ENCODE peak calls at places on chromosome 19, in five cellular contexts. X is nephron progenitor cell, A is astrocyte, B is thyroid gland, H is fibroblast of mammary gland. C is an unnamed sample.

GRCh38 chr19:2613507-2614295 is 88.8 kb downstream of the GNG7 start:
- DNase-seq in X (peak; percentile 58), A (no peak), H (peak; percentile 36), B (peak; percentile 53), C (peak; percentile 50)

GRCh38 chr19:44635581-44636438 is 7.9 kb upstream of the PVR start:
- DNase-seq in H (peak; percentile 33), B (no peak), A (peak; percentile 50), X (no peak), C (peak; percentile 67)

GRCh38 chr19:4403005-4403761 is 743 bp downstream of the CHAF1A start:
- DNase-seq in A (no peak), X (peak; percentile 17), B (no peak), H (no peak), C (no peak)

GRCh38 chr19:55069137-55069858 is 6.3 kb upstream of the RDH13 start:
- DNase-seq in B (peak; percentile 69), X (peak; percentile 33), H (peak; percentile 21), A (no peak), C (peak; percentile 28)

GRCh38 chr19:10862561-10863106 is 8.7 kb upstream of the CARM1 start:
- DNase-seq in H (no peak), X (no peak), B (no peak), A (no peak), C (no peak)

GRCh38 chr19:28737021-28737525 is 475.9 kb downstream of the UQCRFS1 start:
- DNase-seq in H (peak; percentile 57), B (peak; percentile 10), X (no peak), A (peak; percentile 7), C (peak; percentile 79)

GRCh38 chr19:51811344-51811743 is 16.4 kb downstream of the FPR3 start:
- DNase-seq in B (no peak), X (no peak), A (no peak), H (no peak), C (no peak)

GRCh38 chr19:4051175-4052101 is 15.3 kb downstream of the ZBTB7A start:
- DNase-seq in H (peak; percentile 81), A (peak; percentile 45), B (no peak), X (no peak), C (peak; percentile 43)

GRCh38 chr19:57934820-57935665 is at the start of gene ZNF418:
- DNase-seq in A (peak; percentile 85), X (peak; percentile 56), B (peak; percentile 72), H (peak; percentile 87), C (peak; percentile 87)

GRCh38 chr19:48982280-48982679 is 10.8 kb downstream of the GYS1 start:
- DNase-seq in X (no peak), A (no peak), H (no peak), B (no peak), C (no peak)

GRCh38 chr19:6521718-6522646 is 8.8 kb upstream of the TNFSF9 start:
- DNase-seq in A (no peak), H (peak; percentile 45), B (no peak), X (no peak), C (peak; percentile 15)

GRCh38 chr19:18282021-18282787 is 782 bp upstream of the JUND start:
- DNase-seq in A (peak; percentile 79), H (peak; percentile 76), X (no peak), B (peak; percentile 51), C (no peak)

GRCh38 chr19:53520163-53520546 is 17.8 kb upstream of the ZNF331 start:
- DNase-seq in X (no peak), A (no peak), H (no peak), B (no peak), C (no peak)

GRCh38 chr19:37979547-37980082 is 72.6 kb downstream of the SIPA1L3 start:
- DNase-seq in X (no peak), H (no peak), A (peak; percentile 59), B (peak; percentile 84), C (no peak)

GRCh38 chr19:2081873-2082810 is 14.0 kb downstream of the MOB3A start:
- DNase-seq in B (no peak), H (no peak), X (no peak), A (no peak), C (no peak)

GRCh38 chr19:12331211-12331941 is 2.1 kb downstream of the ZNF563 start:
- DNase-seq in B (peak; percentile 71), H (no peak), X (peak; percentile 22), A (no peak), C (no peak)

GRCh38 chr19:36915992-36916830 is at the start of the genes ZNF568 and ZNF829:
- DNase-seq in H (peak; percentile 84), B (peak; percentile 91), A (peak; percentile 85), X (peak; percentile 83), C (peak; percentile 87)
- TF ChIP-seq CTCF in H (peak; percentile 60), B (peak; percentile 67), A (peak; percentile 45), X (peak; percentile 65), C (peak; percentile 71)

DNA sequence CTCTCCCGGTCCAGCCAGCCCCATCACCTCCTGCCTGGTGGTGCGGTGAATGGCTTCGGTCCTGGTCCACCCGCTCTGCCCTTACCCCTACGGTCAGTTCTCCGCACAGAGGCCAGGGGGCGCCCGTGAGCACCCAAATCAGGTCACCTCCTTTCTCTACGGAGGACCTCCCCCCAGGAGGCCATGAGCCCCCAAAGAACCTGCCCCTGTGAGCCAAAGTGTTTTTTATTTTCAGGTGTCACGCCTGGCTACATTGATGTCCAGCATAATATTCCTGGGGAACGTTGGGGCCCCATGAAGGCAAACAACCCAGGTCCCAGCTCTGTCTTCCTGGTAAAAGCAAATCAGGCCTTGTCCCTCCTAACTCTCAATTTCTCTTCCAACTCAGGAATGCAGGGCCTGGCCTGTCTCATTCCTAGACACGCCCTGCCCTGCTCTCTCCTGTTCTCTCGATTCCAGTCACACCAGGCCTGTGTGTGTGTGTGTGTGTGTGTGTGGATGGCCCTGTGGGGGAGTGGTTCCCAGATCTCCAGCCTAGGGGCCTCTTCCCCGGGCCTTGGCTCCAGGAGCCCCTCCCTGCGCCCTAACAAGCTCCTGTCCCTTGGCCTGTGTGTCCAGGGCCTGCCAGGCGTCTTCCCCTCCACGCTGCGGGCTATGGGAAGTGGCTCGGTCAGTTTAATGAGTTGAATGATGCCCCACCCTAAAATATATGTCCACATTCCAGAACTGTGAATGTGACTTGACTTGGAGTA is 9.7 kb upstream of the GIPC1 start:
- DNase-seq in H (peak; percentile 72), A (peak; percentile 75), B (peak; percentile 61), X (peak; percentile 76), C (peak; percentile 84)
- TF ChIP-seq CTCF in H (peak; percentile 64), A (peak; percentile 54), B (peak; percentile 49), X (peak; percentile 71), C (peak; percentile 87)

GRCh38 chr19:45780448-45781281 is 1.6 kb downstream of the DMPK start:
- DNase-seq in H (no peak), A (no peak), B (no peak), X (no peak), C (no peak)

GRCh38 chr19:45778010-45778671 is 4.1 kb downstream of the DMPK start:
- DNase-seq in H (no peak), X (no peak), A (no peak), B (no peak), C (no peak)

GRCh38 chr19:45777395-45777961 is 4.8 kb downstream of the DMPK start:
- DNase-seq in H (no peak), B (no peak), A (no peak), X (no peak), C (no peak)

GRCh38 chr19:45780146-45780447 is 2.2 kb downstream of the DMPK start:
- DNase-seq in B (no peak), A (no peak), H (no peak), X (no peak), C (no peak)

DNA sequence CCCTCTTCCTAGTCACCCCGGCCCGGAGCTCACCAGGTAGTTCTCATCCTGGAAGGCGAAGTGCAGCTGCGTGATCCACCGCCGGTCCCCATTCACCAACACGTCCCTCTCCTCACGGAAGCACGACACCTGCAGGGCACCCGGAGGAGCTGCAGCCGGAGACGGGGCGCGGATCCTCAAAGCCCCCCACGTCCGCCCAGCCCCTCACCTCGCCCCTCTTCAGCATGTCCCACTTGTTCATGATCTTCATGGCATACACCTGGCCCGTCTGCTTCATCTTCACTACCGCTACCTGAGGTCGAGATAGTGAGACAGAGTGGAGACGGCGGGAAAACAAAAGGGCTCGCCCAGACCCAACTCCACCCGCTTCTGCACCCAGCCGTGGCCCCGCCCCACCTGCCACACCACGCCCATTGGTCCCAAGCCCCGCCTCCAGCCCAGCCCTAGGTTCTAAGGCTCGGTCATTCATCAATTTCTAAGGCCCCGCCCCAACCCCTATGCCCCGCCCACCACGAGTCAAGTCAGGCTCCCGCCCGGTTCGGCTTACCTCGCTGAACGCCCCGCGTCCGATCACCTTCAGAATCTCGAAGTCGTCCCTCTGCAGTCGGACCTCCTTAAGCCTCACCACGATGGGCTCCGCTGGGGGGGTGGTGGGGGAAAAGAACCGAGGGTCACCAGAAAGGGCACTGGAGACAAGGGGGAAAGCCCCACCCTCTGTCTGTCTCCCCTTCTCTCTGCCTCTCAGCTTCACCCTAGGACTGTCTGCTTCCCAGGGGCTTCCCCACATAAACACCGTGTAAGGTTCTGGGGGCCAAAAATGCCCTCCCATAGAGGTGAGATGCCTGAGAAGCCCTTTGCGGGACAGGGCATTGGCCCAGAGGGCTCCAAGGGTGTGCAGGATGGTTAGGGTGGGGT is 2.8 kb downstream of the DMPK start:
- DNase-seq in A (no peak), B (peak; percentile 77), X (peak; percentile 99), H (peak; percentile 53), C (peak; percentile 49)
- TF ChIP-seq CTCF in A (no peak), B (peak; percentile 34), X (peak; percentile 72), H (peak; percentile 8), C (peak; percentile 42)

DNA sequence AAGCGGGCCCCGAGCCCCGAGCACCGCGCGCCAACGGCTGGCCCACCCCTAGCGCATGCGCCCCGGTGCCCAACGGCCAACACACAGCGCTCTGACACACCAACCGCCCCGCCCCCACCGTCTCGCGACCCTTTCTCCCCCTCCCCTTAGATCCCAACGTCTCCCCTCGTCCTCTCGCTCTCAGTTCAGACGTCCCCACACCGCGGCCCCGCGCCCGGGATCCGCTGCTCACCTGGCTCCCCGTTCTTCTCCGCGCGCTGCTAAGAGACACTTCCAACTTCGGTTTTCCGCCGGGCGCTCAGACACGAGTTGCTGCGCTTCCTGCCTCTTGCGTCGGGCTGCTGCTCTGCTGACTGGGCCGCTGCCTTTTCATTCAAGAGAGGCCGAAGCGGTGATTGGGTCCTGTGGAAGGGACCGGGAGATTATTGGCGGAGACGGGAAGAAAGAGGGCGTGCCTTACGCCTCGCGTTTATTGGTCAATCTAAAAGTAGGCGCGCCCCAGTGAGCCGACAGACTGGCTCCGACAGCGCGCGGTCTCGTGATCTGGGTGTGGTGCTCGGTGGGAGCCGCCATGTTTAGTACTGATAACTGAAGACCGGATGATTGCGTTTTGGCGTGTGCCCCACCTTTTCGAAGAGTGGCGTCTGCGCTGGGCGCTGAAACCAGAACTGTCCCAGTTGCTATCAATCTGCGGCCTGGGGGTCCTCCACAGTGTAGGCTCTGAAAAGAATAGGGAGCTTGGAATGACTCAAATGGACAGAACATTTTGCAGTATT is at the start of gene DDX39A:
- DNase-seq in H (peak; percentile 99), A (peak; percentile 99), B (peak; percentile 99), X (peak; percentile 92), C (peak; percentile 99)
- TF ChIP-seq CTCF in H (no peak), A (no peak), B (no peak), X (no peak), C (no peak)

GRCh38 chr19:41859213-41859617 is 840 bp upstream of the RPS19 start:
- DNase-seq in A (no peak), H (no peak), X (no peak), B (no peak), C (no peak)
- TF ChIP-seq CTCF in A (no peak), H (no peak), X (no peak), B (no peak), C (no peak)

C was measured in fibroblast of the aortic adventitia.